ENCODE peak calls at places on chromosomes 11 and 22, in four cellular contexts. M, R, E and S are unnamed samples.

GRCh38 chr22:23984430-23984829 is 4.5 kb downstream of the GSTT2 start:
- DNase-seq in M (peak; percentile 9), R (no peak), E (peak; percentile 4), S (peak; percentile 36)

GRCh38 chr11:38990139-38990538 is 2392.1 kb upstream of the RAG2 start:
- DNase-seq in M (no peak), R (no peak), E (no peak), S (peak; percentile 31)

GRCh38 chr11:32478277-32478731 is 43.0 kb upstream of the WT1 start:
- DNase-seq in M (no peak), R (no peak), E (no peak), S (no peak)

GRCh38 chr11:11028017-11028692 is 170.3 kb upstream of the ZBED5 start:
- DNase-seq in M (peak; percentile 25), R (peak; percentile 64), E (peak; percentile 52), S (peak; percentile 50)

GRCh38 chr11:30357872-30358271 is 35.0 kb downstream of the ARL14EP start:
- DNase-seq in M (no peak), R (no peak), E (no peak), S (no peak)

GRCh38 chr11:59616396-59616982 is 915 bp upstream of the OSBP start:
- DNase-seq in M (no peak), R (no peak), E (no peak), S (no peak)

GRCh38 chr22:47240116-47240515 is 477.7 kb downstream of the TBC1D22A start:
- DNase-seq in M (no peak), R (no peak), E (no peak), S (no peak)

GRCh38 chr11:119789766-119790407 is 60.9 kb upstream of the NECTIN1 start:
- DNase-seq in M (no peak), R (no peak), E (no peak), S (no peak)

GRCh38 chr11:125251956-125252355 is 87.4 kb downstream of the PKNOX2 start:
- DNase-seq in M (no peak), R (no peak), E (no peak), S (peak; percentile 7)

GRCh38 chr22:35191412-35191811 is 65.9 kb upstream of the HMGXB4 start:
- DNase-seq in M (no peak), R (no peak), E (peak; percentile 27), S (peak; percentile 70)

GRCh38 chr11:19437760-19438159 is 197.0 kb upstream of the E2F8 start:
- DNase-seq in M (no peak), R (no peak), E (peak; percentile 84), S (peak; percentile 71)

GRCh38 chr11:74592441-74593362 is at the start of gene POLD3:
- DNase-seq in M (peak; percentile 79), R (peak; percentile 88), E (peak; percentile 91), S (peak; percentile 89)

GRCh38 chr11:126328938-126329643 is 25.2 kb downstream of the DCPS start:
- DNase-seq in M (no peak), R (no peak), E (no peak), S (no peak)

GRCh38 chr11:16986434-16987204 is 27.6 kb downstream of the PLEKHA7 start:
- DNase-seq in M (no peak), R (peak; percentile 3), E (no peak), S (no peak)

GRCh38 chr11:111944139-111944538 is 7.0 kb downstream of the DIXDC1 start:
- DNase-seq in M (peak; percentile 19), R (no peak), E (no peak), S (peak; percentile 58)

GRCh38 chr22:27573280-27573711 is 228.3 kb downstream of the MN1 start:
- DNase-seq in M (no peak), R (no peak), E (no peak), S (no peak)

GRCh38 chr11:69670158-69670845 is 4.9 kb downstream of the LTO1 start:
- DNase-seq in M (peak; percentile 49), R (no peak), E (peak; percentile 84), S (peak; percentile 63)

GRCh38 chr11:56783448-56784041 is 35.0 kb upstream of the OR9G4 start:
- DNase-seq in M (peak; percentile 24), R (no peak), E (peak; percentile 44), S (peak; percentile 37)